ENCODE peak calls at places on chromosomes 3 and 15, in eight cellular contexts. One of them, this sample, is unnamed.

GRCh38 chr3:32261545-32261944 is 23.1 kb downstream of the CMTM8 start:
- DNase-seq in upper lobe of right lung: no peak
- DNase-seq in A549: no peak
- DNase-seq in BJ: no peak
- DNase-seq in choroid plexus epithelial cell: no peak
- DNase-seq in left ventricle myocardium inferior: no peak
- DNase-seq in IMR-90: no peak
- DNase-seq in spleen: no peak
- DNase-seq in this sample: no peak

GRCh38 chr3:128554100-128554464 is 61.1 kb upstream of the GATA2 start:
- DNase-seq in upper lobe of right lung: peak
- DNase-seq in A549: peak
- DNase-seq in BJ: no peak
- DNase-seq in choroid plexus epithelial cell: peak
- DNase-seq in left ventricle myocardium inferior: no peak
- DNase-seq in IMR-90: peak
- DNase-seq in spleen: no peak
- DNase-seq in this sample: peak

GRCh38 chr3:55294557-55294956 is 192.5 kb downstream of the WNT5A start:
- DNase-seq in upper lobe of right lung: no peak
- DNase-seq in A549: no peak
- DNase-seq in BJ: no peak
- DNase-seq in choroid plexus epithelial cell: no peak
- DNase-seq in left ventricle myocardium inferior: no peak
- DNase-seq in IMR-90: peak
- DNase-seq in spleen: no peak
- DNase-seq in this sample: no peak

GRCh38 chr15:93467327-93467726 is 378.3 kb upstream of the RGMA start:
- DNase-seq in upper lobe of right lung: no peak
- DNase-seq in A549: no peak
- DNase-seq in BJ: no peak
- DNase-seq in choroid plexus epithelial cell: no peak
- DNase-seq in left ventricle myocardium inferior: peak
- DNase-seq in IMR-90: no peak
- DNase-seq in spleen: no peak
- DNase-seq in this sample: no peak

GRCh38 chr3:4517643-4518042 is 24.5 kb downstream of the ITPR1 start:
- DNase-seq in upper lobe of right lung: no peak
- DNase-seq in A549: no peak
- DNase-seq in BJ: no peak
- DNase-seq in choroid plexus epithelial cell: no peak
- DNase-seq in left ventricle myocardium inferior: no peak
- DNase-seq in IMR-90: no peak
- DNase-seq in spleen: no peak
- DNase-seq in this sample: no peak

GRCh38 chr15:33807665-33808064 is 160.6 kb upstream of the CHRM5 start:
- DNase-seq in upper lobe of right lung: no peak
- DNase-seq in A549: no peak
- DNase-seq in BJ: no peak
- DNase-seq in choroid plexus epithelial cell: no peak
- DNase-seq in left ventricle myocardium inferior: no peak
- DNase-seq in IMR-90: no peak
- DNase-seq in spleen: no peak
- DNase-seq in this sample: no peak

GRCh38 chr15:41102854-41103253 is 13.2 kb downstream of the INO80 start:
- DNase-seq in upper lobe of right lung: no peak
- DNase-seq in A549: no peak
- DNase-seq in BJ: no peak
- DNase-seq in choroid plexus epithelial cell: no peak
- DNase-seq in left ventricle myocardium inferior: no peak
- DNase-seq in IMR-90: peak
- DNase-seq in spleen: no peak
- DNase-seq in this sample: no peak

GRCh38 chr15:70430029-70430428 is 332.3 kb upstream of the TLE3 start:
- DNase-seq in upper lobe of right lung: no peak
- DNase-seq in A549: peak
- DNase-seq in BJ: no peak
- DNase-seq in choroid plexus epithelial cell: peak
- DNase-seq in left ventricle myocardium inferior: no peak
- DNase-seq in IMR-90: peak
- DNase-seq in spleen: no peak
- DNase-seq in this sample: no peak

GRCh38 chr3:136802481-136802996 is 16.4 kb upstream of the SLC35G2 start:
- DNase-seq in upper lobe of right lung: no peak
- DNase-seq in A549: no peak
- DNase-seq in BJ: no peak
- DNase-seq in choroid plexus epithelial cell: peak
- DNase-seq in left ventricle myocardium inferior: no peak
- DNase-seq in IMR-90: peak
- DNase-seq in spleen: no peak
- DNase-seq in this sample: peak

GRCh38 chr3:1987983-1988382 is 110.7 kb upstream of the CNTN4 start:
- DNase-seq in upper lobe of right lung: no peak
- DNase-seq in A549: peak
- DNase-seq in BJ: no peak
- DNase-seq in choroid plexus epithelial cell: peak
- DNase-seq in left ventricle myocardium inferior: no peak
- DNase-seq in IMR-90: no peak
- DNase-seq in spleen: no peak
- DNase-seq in this sample: no peak

GRCh38 chr3:164673738-164674137 is 404.6 kb downstream of the SI start:
- DNase-seq in upper lobe of right lung: no peak
- DNase-seq in A549: no peak
- DNase-seq in BJ: no peak
- DNase-seq in choroid plexus epithelial cell: no peak
- DNase-seq in left ventricle myocardium inferior: no peak
- DNase-seq in IMR-90: no peak
- DNase-seq in spleen: no peak
- DNase-seq in this sample: no peak

GRCh38 chr15:27617013-27617412 is 482.1 kb downstream of the OCA2 start:
- DNase-seq in upper lobe of right lung: no peak
- DNase-seq in A549: no peak
- DNase-seq in BJ: no peak
- DNase-seq in choroid plexus epithelial cell: no peak
- DNase-seq in left ventricle myocardium inferior: no peak
- DNase-seq in IMR-90: no peak
- DNase-seq in spleen: no peak
- DNase-seq in this sample: no peak

GRCh38 chr15:29566914-29567313 is 255.4 kb downstream of the TJP1 start:
- DNase-seq in upper lobe of right lung: no peak
- DNase-seq in A549: no peak
- DNase-seq in BJ: no peak
- DNase-seq in choroid plexus epithelial cell: no peak
- DNase-seq in left ventricle myocardium inferior: no peak
- DNase-seq in IMR-90: no peak
- DNase-seq in spleen: no peak
- DNase-seq in this sample: no peak

GRCh38 chr15:61033938-61034792 is 194.9 kb downstream of the RORA start:
- DNase-seq in upper lobe of right lung: no peak
- DNase-seq in A549: no peak
- DNase-seq in BJ: no peak
- DNase-seq in choroid plexus epithelial cell: no peak
- DNase-seq in left ventricle myocardium inferior: no peak
- DNase-seq in IMR-90: peak
- DNase-seq in spleen: no peak
- DNase-seq in this sample: no peak
- H3K4me3 ChIP-seq in upper lobe of right lung: no peak
- H3K4me3 ChIP-seq in A549: no peak
- H3K4me3 ChIP-seq in BJ: peak
- H3K4me3 ChIP-seq in choroid plexus epithelial cell: no peak
- H3K4me3 ChIP-seq in left ventricle myocardium inferior: peak
- H3K4me3 ChIP-seq in IMR-90: no peak
- H3K4me3 ChIP-seq in spleen: no peak
- H3K4me3 ChIP-seq in this sample: no peak

GRCh38 chr3:69090021-69090420 is 5.3 kb downstream of the ARL6IP5 start:
- DNase-seq in upper lobe of right lung: no peak
- DNase-seq in A549: no peak
- DNase-seq in BJ: no peak
- DNase-seq in choroid plexus epithelial cell: peak
- DNase-seq in left ventricle myocardium inferior: no peak
- DNase-seq in IMR-90: peak
- DNase-seq in spleen: no peak
- DNase-seq in this sample: peak

GRCh38 chr3:69092030-69092513 is 7.3 kb downstream of the ARL6IP5 start:
- DNase-seq in upper lobe of right lung: no peak
- DNase-seq in A549: no peak
- DNase-seq in BJ: no peak
- DNase-seq in choroid plexus epithelial cell: peak
- DNase-seq in left ventricle myocardium inferior: no peak
- DNase-seq in IMR-90: no peak
- DNase-seq in spleen: no peak
- DNase-seq in this sample: no peak

GRCh38 chr3:69094467-69095205 is 9.9 kb downstream of the ARL6IP5 start:
- DNase-seq in upper lobe of right lung: no peak
- DNase-seq in A549: no peak
- DNase-seq in BJ: no peak
- DNase-seq in choroid plexus epithelial cell: peak
- DNase-seq in left ventricle myocardium inferior: no peak
- DNase-seq in IMR-90: peak
- DNase-seq in spleen: no peak
- DNase-seq in this sample: peak

GRCh38 chr3:69088033-69088432 is 3.3 kb downstream of the ARL6IP5 start:
- DNase-seq in upper lobe of right lung: no peak
- DNase-seq in A549: peak
- DNase-seq in BJ: no peak
- DNase-seq in choroid plexus epithelial cell: peak
- DNase-seq in left ventricle myocardium inferior: no peak
- DNase-seq in IMR-90: peak
- DNase-seq in spleen: no peak
- DNase-seq in this sample: peak

GRCh38 chr3:69091389-69092029 is 6.8 kb downstream of the ARL6IP5 start:
- DNase-seq in upper lobe of right lung: no peak
- DNase-seq in A549: no peak
- DNase-seq in BJ: no peak
- DNase-seq in choroid plexus epithelial cell: no peak
- DNase-seq in left ventricle myocardium inferior: no peak
- DNase-seq in IMR-90: no peak
- DNase-seq in spleen: no peak
- DNase-seq in this sample: no peak
- H3K4me3 ChIP-seq in upper lobe of right lung: no peak
- H3K4me3 ChIP-seq in A549: no peak
- H3K4me3 ChIP-seq in BJ: no peak
- H3K4me3 ChIP-seq in choroid plexus epithelial cell: no peak
- H3K4me3 ChIP-seq in left ventricle myocardium inferior: peak
- H3K4me3 ChIP-seq in IMR-90: no peak
- H3K4me3 ChIP-seq in spleen: peak
- H3K4me3 ChIP-seq in this sample: no peak

DNA sequence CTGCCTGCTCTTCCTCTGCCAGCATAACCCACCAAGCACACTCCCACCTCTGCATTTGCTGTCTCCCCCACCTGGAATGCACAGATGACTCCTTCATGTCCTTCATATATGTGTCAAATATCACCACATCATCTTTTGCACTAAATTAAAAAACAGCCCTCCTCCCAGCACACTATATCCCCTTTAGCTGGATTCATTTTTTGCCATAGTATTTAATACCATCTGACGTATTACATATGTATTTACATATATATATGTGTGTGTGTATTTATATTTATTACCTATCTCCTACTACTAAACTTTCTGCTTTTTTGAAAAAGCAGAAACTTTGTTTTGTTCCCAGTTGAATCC is 29.4 kb upstream of the UBL7 start:
- DNase-seq in upper lobe of right lung: no peak
- DNase-seq in A549: no peak
- DNase-seq in BJ: no peak
- DNase-seq in choroid plexus epithelial cell: no peak
- DNase-seq in left ventricle myocardium inferior: no peak
- DNase-seq in IMR-90: no peak
- DNase-seq in spleen: no peak
- DNase-seq in this sample: no peak
- H3K4me3 ChIP-seq in upper lobe of right lung: no peak
- H3K4me3 ChIP-seq in A549: no peak
- H3K4me3 ChIP-seq in BJ: no peak
- H3K4me3 ChIP-seq in choroid plexus epithelial cell: no peak
- H3K4me3 ChIP-seq in left ventricle myocardium inferior: no peak
- H3K4me3 ChIP-seq in IMR-90: no peak
- H3K4me3 ChIP-seq in spleen: no peak
- H3K4me3 ChIP-seq in this sample: no peak

GRCh38 chr3:195877767-195878423 is 30.5 kb downstream of the TNK2 start:
- DNase-seq in upper lobe of right lung: no peak
- DNase-seq in A549: no peak
- DNase-seq in BJ: no peak
- DNase-seq in choroid plexus epithelial cell: no peak
- DNase-seq in left ventricle myocardium inferior: no peak
- DNase-seq in IMR-90: no peak
- DNase-seq in spleen: no peak
- DNase-seq in this sample: no peak

GRCh38 chr3:195875482-195876236 is 32.7 kb downstream of the TNK2 start:
- DNase-seq in upper lobe of right lung: peak
- DNase-seq in A549: no peak
- DNase-seq in BJ: no peak
- DNase-seq in choroid plexus epithelial cell: no peak
- DNase-seq in left ventricle myocardium inferior: no peak
- DNase-seq in IMR-90: no peak
- DNase-seq in spleen: no peak
- DNase-seq in this sample: no peak

GRCh38 chr3:195877136-195877715 is 31.1 kb downstream of the TNK2 start:
- DNase-seq in upper lobe of right lung: no peak
- DNase-seq in A549: no peak
- DNase-seq in BJ: no peak
- DNase-seq in choroid plexus epithelial cell: no peak
- DNase-seq in left ventricle myocardium inferior: no peak
- DNase-seq in IMR-90: no peak
- DNase-seq in spleen: no peak
- DNase-seq in this sample: no peak

GRCh38 chr3:195878424-195879274 is 29.7 kb downstream of the TNK2 start:
- DNase-seq in upper lobe of right lung: no peak
- DNase-seq in A549: no peak
- DNase-seq in BJ: no peak
- DNase-seq in choroid plexus epithelial cell: no peak
- DNase-seq in left ventricle myocardium inferior: no peak
- DNase-seq in IMR-90: no peak
- DNase-seq in spleen: peak
- DNase-seq in this sample: no peak

GRCh38 chr3:195876297-195877031 is 31.9 kb downstream of the TNK2 start:
- DNase-seq in upper lobe of right lung: peak
- DNase-seq in A549: peak
- DNase-seq in BJ: no peak
- DNase-seq in choroid plexus epithelial cell: no peak
- DNase-seq in left ventricle myocardium inferior: no peak
- DNase-seq in IMR-90: no peak
- DNase-seq in spleen: no peak
- DNase-seq in this sample: no peak
- H3K4me3 ChIP-seq in upper lobe of right lung: no peak
- H3K4me3 ChIP-seq in A549: no peak
- H3K4me3 ChIP-seq in BJ: no peak
- H3K4me3 ChIP-seq in choroid plexus epithelial cell: no peak
- H3K4me3 ChIP-seq in left ventricle myocardium inferior: no peak
- H3K4me3 ChIP-seq in IMR-90: no peak
- H3K4me3 ChIP-seq in spleen: no peak
- H3K4me3 ChIP-seq in this sample: no peak

DNA sequence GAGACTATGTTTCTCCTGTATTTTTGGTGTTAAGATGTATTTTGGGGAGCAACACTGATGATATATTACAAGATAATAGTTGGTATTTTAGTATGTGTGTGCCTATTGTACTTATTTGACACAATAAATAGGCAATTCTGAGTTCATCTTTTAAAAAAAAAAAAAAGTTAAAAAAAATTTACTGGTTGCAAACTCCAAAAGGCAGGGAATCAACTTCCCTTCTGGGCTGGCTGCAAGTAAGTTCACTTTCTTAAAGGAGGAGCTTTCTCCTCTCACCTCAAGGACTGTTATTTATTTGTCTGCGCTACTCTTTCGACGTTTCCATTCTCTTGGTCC is 335 bp upstream of the VPS8 start:
- DNase-seq in upper lobe of right lung: no peak
- DNase-seq in A549: no peak
- DNase-seq in BJ: no peak
- DNase-seq in choroid plexus epithelial cell: no peak
- DNase-seq in left ventricle myocardium inferior: no peak
- DNase-seq in IMR-90: no peak
- DNase-seq in spleen: no peak
- DNase-seq in this sample: no peak
- H3K4me3 ChIP-seq in upper lobe of right lung: peak
- H3K4me3 ChIP-seq in A549: peak
- H3K4me3 ChIP-seq in BJ: no peak
- H3K4me3 ChIP-seq in choroid plexus epithelial cell: peak
- H3K4me3 ChIP-seq in left ventricle myocardium inferior: peak
- H3K4me3 ChIP-seq in IMR-90: peak
- H3K4me3 ChIP-seq in spleen: peak
- H3K4me3 ChIP-seq in this sample: peak

This sample was measured in astrocyte of the spinal cord.